ENCODE peak calls at places on chromosomes 11 and 22, in five cellular contexts. Z is stimulated activated CD8-positive, alpha-beta memory T cell treated with anti-CD3 and anti-CD28 coated beads, Interleukin-15, amount 100 ng/mL, for 24 hours; V is NAMALWA; X is stromal cell of bone marrow; L is ELF-1. K is an unnamed sample.

GRCh38 chr11:60193687-60194433 is 11.0 kb upstream of the MS4A6A start:
- DNase-seq in X (peak; percentile 12), L (peak; percentile 72), Z (peak; percentile 7), V (peak; percentile 81), K (no peak)

GRCh38 chr11:29842061-29842460 is 174.8 kb downstream of the KCNA4 start:
- DNase-seq in L (no peak), V (no peak), Z (no peak), X (no peak), K (no peak)

GRCh38 chr11:32884770-32885384 is 7.7 kb upstream of the QSER1 start:
- DNase-seq in L (no peak), X (no peak), V (peak; percentile 42), Z (no peak), K (no peak)

GRCh38 chr11:44866301-44866700 is 84.4 kb downstream of the TP53I11 start:
- DNase-seq in L (no peak), V (no peak), Z (no peak), X (no peak), K (no peak)

GRCh38 chr11:75474878-75475766 is 42.1 kb upstream of the KLHL35 start:
- DNase-seq in L (peak; percentile 68), X (no peak), V (peak; percentile 37), Z (peak; percentile 22), K (peak; percentile 77)

GRCh38 chr11:100980156-100980555 is 149.5 kb downstream of the PGR start:
- DNase-seq in Z (no peak), L (no peak), V (peak; percentile 31), X (peak; percentile 13), K (no peak)

GRCh38 chr11:111934301-111934700 is 2.8 kb upstream of the DIXDC1 start:
- DNase-seq in V (no peak), L (no peak), Z (no peak), X (no peak), K (no peak)

GRCh38 chr11:123430736-123431356 is 777 bp downstream of the GRAMD1B start:
- DNase-seq in L (peak; percentile 79), V (no peak), X (no peak), Z (no peak), K (peak; percentile 84)

GRCh38 chr22:25702571-25703167 is 39.3 kb upstream of the MYO18B start:
- DNase-seq in Z (no peak), L (no peak), V (no peak), X (no peak), K (no peak)

GRCh38 chr11:118398797-118399564 is 2.4 kb upstream of the ATP5MG start:
- DNase-seq in L (no peak), X (no peak), Z (no peak), V (peak; percentile 76), K (no peak)

GRCh38 chr11:122656631-122657101 is 1.1 kb downstream of the UBASH3B start:
- DNase-seq in V (peak; percentile 61), L (peak; percentile 50), Z (no peak), X (no peak), K (no peak)

GRCh38 chr11:1084561-1085439 is 10.1 kb downstream of the MUC2 start:
- DNase-seq in L (no peak), X (no peak), Z (no peak), V (no peak), K (peak; percentile 31)

GRCh38 chr22:21444701-21445436 is 22.3 kb upstream of the TMEM191C start:
- DNase-seq in Z (no peak), V (no peak), X (no peak), L (no peak), K (no peak)

GRCh38 chr22:17566776-17567175 is 3.5 kb downstream of the SLC25A18 start:
- DNase-seq in L (no peak), V (no peak), X (no peak), Z (no peak), K (no peak)

GRCh38 chr11:1751521-1751921 is 1.1 kb upstream of the IFITM10 start:
- DNase-seq in Z (no peak), V (no peak), X (no peak), L (no peak), K (no peak)

GRCh38 chr11:77372736-77373135 is 71.2 kb upstream of the GDPD4 start:
- DNase-seq in Z (no peak), L (no peak), X (no peak), V (no peak), K (no peak)

GRCh38 chr11:61123775-61124571 is 21.7 kb downstream of the CD5 start:
- DNase-seq in V (no peak), L (no peak), X (no peak), Z (no peak), K (no peak)

GRCh38 chr11:65546217-65546958 is 11.8 kb downstream of the LTBP3 start:
- DNase-seq in Z (peak; percentile 99), L (peak; percentile 77), V (peak; percentile 94), X (no peak), K (peak; percentile 99)

GRCh38 chr11:17546240-17546639 is 819 bp upstream of the OTOG start:
- DNase-seq in L (no peak), V (no peak), Z (no peak), X (no peak), K (no peak)

GRCh38 chr22:27474711-27475547 is 326.6 kb downstream of the MN1 start:
- DNase-seq in V (no peak), X (peak; percentile 8), Z (no peak), L (peak; percentile 90), K (no peak)

GRCh38 chr11:107123022-107123421 is 104.7 kb upstream of the GUCY1A2 start:
- DNase-seq in L (no peak), Z (no peak), V (no peak), X (no peak), K (no peak)

GRCh38 chr11:102171101-102171500 is 60.9 kb downstream of the YAP1 start:
- DNase-seq in V (no peak), L (no peak), X (peak; percentile 76), Z (no peak), K (no peak)

GRCh38 chr22:45565973-45566372 is 63.3 kb downstream of the FBLN1 start:
- DNase-seq in X (no peak), V (no peak), Z (no peak), L (no peak), K (no peak)

GRCh38 chr11:67438121-67438902 is 830 bp upstream of the PTPRCAP start:
- DNase-seq in V (no peak), Z (no peak), X (no peak), L (peak; percentile 67), K (peak; percentile 74)

GRCh38 chr11:120645639-120646038 is 134.1 kb downstream of the GRIK4 start:
- DNase-seq in Z (no peak), X (no peak), V (no peak), L (peak; percentile 75), K (no peak)

GRCh38 chr11:125345706-125346561 is 150.1 kb downstream of the FEZ1 start:
- DNase-seq in Z (no peak), L (peak; percentile 89), X (peak; percentile 79), V (peak; percentile 64), K (no peak)

GRCh38 chr11:128757235-128757711 is 63.4 kb downstream of the FLI1 start:
- DNase-seq in X (no peak), V (peak; percentile 90), L (peak; percentile 55), Z (no peak), K (no peak)

GRCh38 chr11:58866788-58867187 is 22.3 kb upstream of the GLYATL2 start:
- DNase-seq in L (no peak), Z (no peak), X (peak; percentile 18), V (no peak), K (no peak)